ENCODE peak calls at places on chromosomes 7 and 10, in four cellular contexts. S is heart right ventricle; U is CD4-positive, alpha-beta memory T cell; X is sigmoid colon. D is an unnamed sample.

GRCh38 chr7:82507976-82508677 is 64.5 kb upstream of the CACNA2D1 start:
- DNase-seq in X (no peak), S (no peak), U (no peak), D (no peak)

GRCh38 chr10:119341236-119342016 is 134.1 kb downstream of the GRK5 start:
- DNase-seq in S (peak), U (no peak), X (no peak), D (no peak)

GRCh38 chr10:78267598-78267997 is 233.9 kb downstream of the RPS24 start:
- DNase-seq in X (no peak), U (no peak), S (no peak), D (no peak)

GRCh38 chr10:73850863-73851461 is 23.4 kb downstream of the CAMK2G start:
- DNase-seq in U (no peak), S (peak), X (peak), D (no peak)

GRCh38 chr7:28958946-28959417 is 852 bp upstream of the TRIL start:
- DNase-seq in X (no peak), S (no peak), U (no peak), D (no peak)

GRCh38 chr7:55144333-55144954 is 125.6 kb downstream of the EGFR start:
- DNase-seq in S (no peak), U (no peak), X (no peak), D (no peak)

GRCh38 chr7:369981-370621 is 80.1 kb downstream of the FOXL3 start:
- DNase-seq in U (no peak), S (no peak), X (peak), D (peak)

GRCh38 chr10:124647421-124648130 is 96.6 kb downstream of the FAM53B start:
- DNase-seq in X (peak), S (peak), U (peak), D (no peak)

GRCh38 chr10:5666324-5667220 is at the start of gene ASB13:
- DNase-seq in X (peak), U (peak), S (peak), D (no peak)

GRCh38 chr10:5665380-5666323 is 743 bp downstream of the ASB13 start:
- DNase-seq in U (no peak), X (no peak), S (no peak), D (no peak)

GRCh38 chr10:5662708-5663579 is 3.5 kb downstream of the ASB13 start:
- DNase-seq in X (no peak), S (no peak), U (no peak), D (no peak)

GRCh38 chr10:5661043-5661442 is 5.4 kb downstream of the ASB13 start:
- DNase-seq in U (no peak), S (no peak), X (no peak), D (no peak)

DNA sequence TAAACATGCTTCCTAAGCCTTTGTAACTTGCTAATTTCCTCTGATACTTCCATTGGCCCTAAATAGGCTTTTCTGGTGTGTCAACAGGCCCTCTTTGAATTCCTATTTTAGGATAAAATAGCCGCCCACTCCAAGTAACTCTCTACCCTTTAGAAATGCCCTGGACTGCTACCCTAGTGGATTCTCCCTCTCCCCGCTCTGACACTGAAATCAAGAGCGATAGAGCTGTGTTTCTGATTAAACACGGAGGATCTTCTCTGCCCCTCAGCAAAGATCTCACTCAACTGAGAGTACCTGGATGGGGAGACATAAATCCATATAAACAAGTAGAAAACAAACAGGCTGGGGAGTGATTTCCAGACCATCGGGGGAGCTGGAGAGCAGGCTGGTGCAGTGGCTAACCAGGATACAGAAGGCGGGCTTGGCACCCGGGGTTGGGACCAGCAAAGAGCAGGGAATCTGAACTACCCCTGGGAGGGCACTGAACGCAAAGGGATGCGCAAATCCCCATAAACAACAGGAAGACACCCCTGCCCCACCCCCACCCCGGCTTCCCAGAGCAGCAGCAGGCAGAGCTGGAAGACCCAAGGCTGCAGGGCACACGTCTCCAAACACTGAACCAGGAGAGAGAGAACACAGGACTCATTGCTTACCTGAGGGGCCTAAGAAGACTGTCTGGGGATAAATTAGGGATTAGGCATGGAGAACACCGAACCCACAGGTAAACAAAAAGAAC is 2.5 kb downstream of the ASB13 start:
- DNase-seq in X (no peak), S (no peak), U (no peak), D (no peak)
- H3K4me3 ChIP-seq in X (no peak), S (no peak), U (no peak), D (no peak)

GRCh38 chr7:27126596-27127327 is 3.8 kb downstream of the HOXA4 start:
- DNase-seq in X (no peak), U (no peak), S (no peak), D (no peak)

GRCh38 chr7:27124096-27124978 is 6.2 kb downstream of the HOXA4 start:
- DNase-seq in X (peak), S (no peak), U (no peak), D (peak)

GRCh38 chr7:27123477-27124053 is 7.0 kb downstream of the HOXA4 start:
- DNase-seq in S (no peak), U (no peak), X (no peak), D (peak)

GRCh38 chr7:27125986-27126394 is 4.6 kb downstream of the HOXA4 start:
- DNase-seq in S (no peak), U (no peak), X (no peak), D (no peak)

GRCh38 chr7:27124979-27125689 is 5.4 kb downstream of the HOXA4 start:
- DNase-seq in X (no peak), U (no peak), S (no peak), D (no peak)
- H3K27ac ChIP-seq in X (peak), U (no peak), S (no peak), D (no peak)

DNA sequence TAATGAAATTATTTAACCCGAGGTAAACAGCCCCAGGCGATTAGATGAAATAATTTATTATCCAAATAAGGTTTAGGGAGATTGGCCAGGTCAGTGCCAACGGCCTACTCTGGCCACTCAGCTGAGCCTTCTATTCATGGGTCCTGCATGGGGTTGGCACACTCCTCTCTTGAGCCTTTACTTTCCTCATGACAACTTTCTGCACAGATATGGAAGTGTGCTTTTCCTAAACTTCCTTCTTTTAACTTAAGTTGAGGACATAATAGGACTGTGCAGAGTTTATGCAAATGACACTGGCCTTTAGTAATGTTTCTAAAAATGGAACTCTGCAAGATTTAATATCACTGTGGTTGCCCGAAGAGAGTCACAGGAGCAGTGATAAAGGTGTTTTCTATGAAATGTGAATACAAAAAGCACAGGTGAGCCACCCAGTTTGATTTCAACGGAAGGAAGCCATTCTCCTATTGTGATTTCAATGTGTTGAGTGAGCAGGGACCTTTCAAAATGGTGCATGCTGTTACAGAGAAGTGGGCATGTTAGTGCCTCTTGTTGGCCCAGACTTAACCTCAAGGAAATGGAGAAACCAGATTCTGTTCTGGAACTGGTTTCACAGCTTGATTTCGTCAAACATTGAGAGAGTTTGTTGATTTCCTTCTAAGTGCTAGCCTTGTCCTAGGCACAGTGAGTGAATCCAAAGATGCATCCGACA is 55.7 kb downstream of the LYZL2 start:
- DNase-seq in S (no peak), X (no peak), U (no peak), D (no peak)
- H3K4me3 ChIP-seq in S (no peak), X (no peak), U (no peak), D (no peak)

GRCh38 chr10:59322131-59322530 is 40.2 kb downstream of the FAM13C start:
- DNase-seq in S (no peak), U (no peak), X (no peak), D (no peak)

GRCh38 chr10:59325116-59325515 is 37.2 kb downstream of the FAM13C start:
- DNase-seq in X (no peak), U (no peak), S (no peak), D (no peak)

GRCh38 chr10:59324597-59324996 is 37.8 kb downstream of the FAM13C start:
- DNase-seq in S (no peak), U (no peak), X (no peak), D (no peak)

GRCh38 chr10:59323831-59324401 is 38.4 kb downstream of the FAM13C start:
- DNase-seq in X (no peak), S (no peak), U (no peak), D (no peak)

DNA sequence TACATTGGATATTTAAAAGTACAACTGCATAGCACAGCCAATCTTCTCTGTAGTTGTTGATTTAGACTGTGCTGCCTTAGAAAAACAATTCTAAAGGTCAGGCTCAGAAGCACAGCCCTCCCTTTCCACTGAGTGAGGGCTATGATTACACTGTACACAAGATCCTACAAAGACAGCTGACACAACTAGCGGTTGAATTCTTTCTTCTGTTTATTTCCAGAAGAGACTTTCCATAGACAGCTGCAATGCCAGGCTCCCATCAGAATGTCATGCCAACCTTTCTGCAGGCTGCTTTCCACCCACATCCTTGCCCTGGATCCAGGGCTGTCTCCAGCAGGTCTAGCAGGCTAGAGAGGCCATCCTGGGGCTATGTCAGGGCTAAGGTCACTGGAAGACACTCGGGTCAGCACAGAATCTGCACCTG is 39.3 kb downstream of the FAM13C start:
- DNase-seq in U (no peak), X (no peak), S (no peak), D (no peak)
- H3K27ac ChIP-seq in U (no peak), X (peak), S (no peak), D (no peak)

GRCh38 chr10:55509168-55509567 is 708.1 kb upstream of the PCDH15 start:
- DNase-seq in X (no peak), U (no peak), S (no peak), D (no peak)
- H3K4me3 ChIP-seq in X (no peak), U (no peak), S (peak), D (peak)

D was measured in RWPE2.